ENCODE peak calls at places on chromosomes 5 and 9, in six cellular contexts. C, G, R, D, T and Z are unnamed samples.
A peak's percentile ranks its signal among the peaks of the same experiment; 100 is the strongest.

GRCh38 chr5:1037671-1038416 is 29.2 kb downstream of the NKD2 start:
- DNase-seq in T (no peak), C (no peak), R (no peak), G (no peak), D (no peak), Z (no peak)

GRCh38 chr5:61245486-61245885 is 83.2 kb upstream of the SMIM15 start:
- DNase-seq in T (no peak), R (no peak), C (no peak), G (no peak), D (no peak), Z (no peak)

GRCh38 chr9:95511952-95512750 is 4.6 kb downstream of the PTCH1 start:
- DNase-seq in R (peak; percentile 47), G (no peak), C (peak; percentile 30), D (no peak), T (no peak), Z (no peak)

GRCh38 chr9:114275246-114275994 is 47.5 kb upstream of the ORM1 start:
- DNase-seq in C (no peak), G (peak; percentile 10), R (no peak), D (no peak), T (no peak), Z (no peak)

GRCh38 chr9:130215341-130216119 is 43.3 kb downstream of the NCS1 start:
- DNase-seq in T (no peak), R (no peak), G (no peak), C (no peak), D (no peak), Z (no peak)

GRCh38 chr9:69307446-69308216 is 17.4 kb upstream of the ENTREP1 start:
- DNase-seq in C (peak; percentile 55), D (no peak), G (no peak), R (no peak), T (peak; percentile 21), Z (no peak)

GRCh38 chr5:32021771-32022170 is 152.3 kb downstream of the GOLPH3 start:
- DNase-seq in D (no peak), R (no peak), T (no peak), C (no peak), G (no peak), Z (no peak)

GRCh38 chr9:89427621-89428221 is 70.2 kb downstream of the SEMA4D start:
- DNase-seq in D (peak; percentile 76), T (no peak), R (no peak), G (peak; percentile 49), C (no peak), Z (no peak)

GRCh38 chr5:108148715-108149139 is 233.2 kb downstream of the FBXL17 start:
- DNase-seq in D (no peak), R (no peak), G (no peak), C (peak; percentile 19), T (peak; percentile 7), Z (no peak)

GRCh38 chr5:73451218-73452130 is 2.9 kb upstream of the FOXD1 start:
- DNase-seq in G (peak; percentile 71), R (peak; percentile 61), D (peak; percentile 64), C (peak; percentile 32), T (no peak), Z (no peak)